ENCODE peak calls at places on chromosome 13, in ten cellular contexts. R is mesenchymal stem cell, W is heart right ventricle, B is psoas muscle, Z is kidney, A is mammary epithelial cell, U is H1, X is aorta, Y is A673, L is gastrocnemius medialis. F is an unnamed sample.

GRCh38 chr13:28318418-28318995 is 176.4 kb downstream of the FLT1 start:
- DNase-seq in R (no peak), W (no peak), B (no peak), Z (no peak), A (no peak), U (no peak), X (no peak), Y (no peak), L (no peak), F (no peak)

GRCh38 chr13:44307844-44308243 is 65.8 kb upstream of the SERP2 start:
- DNase-seq in R (no peak), W (no peak), B (no peak), Z (no peak), A (no peak), U (no peak), X (no peak), Y (no peak), L (no peak), F (no peak)

GRCh38 chr13:99124695-99125334 is 75.8 kb upstream of the UBAC2 start:
- DNase-seq in R (peak; percentile 64), W (no peak), B (no peak), Z (no peak), A (peak; percentile 66), U (no peak), X (no peak), Y (peak; percentile 65), L (no peak), F (no peak)

GRCh38 chr13:48801255-48801654 is 147.5 kb downstream of the CYSLTR2 start:
- DNase-seq in R (peak; percentile 44), W (no peak), B (no peak), Z (no peak), A (no peak), U (no peak), X (no peak), Y (no peak), L (no peak), F (no peak)

GRCh38 chr13:73708393-73708985 is 425.7 kb downstream of the KLF12 start:
- DNase-seq in R (peak; percentile 76), W (peak; percentile 38), B (no peak), Z (no peak), A (peak; percentile 63), U (no peak), X (no peak), Y (peak; percentile 83), L (peak; percentile 27), F (peak; percentile 33)

GRCh38 chr13:105343134-105343806 is 1192.2 kb downstream of the EFNB2 start:
- DNase-seq in R (no peak), W (no peak), B (no peak), Z (no peak), A (no peak), U (no peak), X (no peak), Y (no peak), L (no peak), F (no peak)

GRCh38 chr13:33123066-33123940 is 107.1 kb downstream of the KL start:
- DNase-seq in R (peak; percentile 80), W (no peak), B (no peak), Z (no peak), A (no peak), U (no peak), X (peak; percentile 70), Y (peak; percentile 98), L (peak; percentile 54), F (peak; percentile 60)

GRCh38 chr13:114067886-114068722 is 64.3 kb downstream of the RASA3 start:
- DNase-seq in R (no peak), W (no peak), B (no peak), Z (peak; percentile 80), A (no peak), U (no peak), X (peak; percentile 54), Y (no peak), L (peak; percentile 14), F (peak; percentile 14)

GRCh38 chr13:26557393-26558073 is at the start of gene WASF3:
- DNase-seq in R (peak; percentile 93), W (peak; percentile 96), B (peak; percentile 95), Z (peak; percentile 98), A (peak; percentile 92), U (peak; percentile 73), X (peak; percentile 94), Y (peak; percentile 91), L (peak; percentile 92), F (peak; percentile 96)

GRCh38 chr13:113161433-113161832 is 3.0 kb downstream of the PROZ start:
- DNase-seq in R (no peak), W (no peak), B (no peak), Z (no peak), A (no peak), U (no peak), X (no peak), Y (no peak), L (no peak), F (no peak)

GRCh38 chr13:85503797-85504196 is 295.4 kb downstream of the SLITRK6 start:
- DNase-seq in R (no peak), W (no peak), B (no peak), Z (no peak), A (peak; percentile 80), U (no peak), X (no peak), Y (no peak), L (no peak), F (no peak)

GRCh38 chr13:114064516-114065140 is 67.8 kb downstream of the RASA3 start:
- DNase-seq in R (peak; percentile 75), W (peak; percentile 41), B (peak; percentile 46), Z (peak; percentile 76), A (peak; percentile 37), U (no peak), X (peak; percentile 70), Y (no peak), L (peak; percentile 50), F (peak; percentile 54)

GRCh38 chr13:107969551-107969950 is 245.8 kb downstream of the LIG4 start:
- DNase-seq in R (no peak), W (no peak), B (no peak), Z (no peak), A (no peak), U (no peak), X (no peak), Y (no peak), L (no peak), F (no peak)
- H3K9me3 ChIP-seq in R (peaks cover 4% of the 10 kb centered on the region), W (no peaks in the 10 kb centered on the region), B (no peaks in the 10 kb centered on the region), Z (no peaks in the 10 kb centered on the region), A (no peaks in the 10 kb centered on the region), U (no peaks in the 10 kb centered on the region), X (no peaks in the 10 kb centered on the region), Y (peaks cover 2% of the 10 kb centered on the region), L (no peaks in the 10 kb centered on the region), F (no peaks in the 10 kb centered on the region)

GRCh38 chr13:29752175-29752574 is 98.2 kb downstream of the UBL3 start:
- DNase-seq in R (no peak), W (no peak), B (no peak), Z (no peak), A (no peak), U (no peak), X (no peak), Y (no peak), L (no peak), F (no peak)

GRCh38 chr13:29748097-29748496 is 102.3 kb downstream of the UBL3 start:
- DNase-seq in R (no peak), W (no peak), B (no peak), Z (no peak), A (no peak), U (no peak), X (no peak), Y (no peak), L (no peak), F (no peak)

GRCh38 chr13:29749401-29750177 is 100.8 kb downstream of the UBL3 start:
- DNase-seq in R (peak; percentile 79), W (no peak), B (peak; percentile 18), Z (no peak), A (no peak), U (no peak), X (no peak), Y (no peak), L (no peak), F (no peak)

GRCh38 chr13:29753593-29754485 is 96.6 kb downstream of the UBL3 start:
- DNase-seq in R (peak; percentile 40), W (no peak), B (no peak), Z (no peak), A (no peak), U (no peak), X (no peak), Y (no peak), L (no peak), F (no peak)

GRCh38 chr13:29750178-29750530 is 100.3 kb downstream of the UBL3 start:
- DNase-seq in R (no peak), W (no peak), B (no peak), Z (no peak), A (no peak), U (no peak), X (no peak), Y (no peak), L (no peak), F (no peak)
- H3K4me1 ChIP-seq in R (no peaks in the 10 kb centered on the region), W (no peaks in the 10 kb centered on the region), B (no peaks in the 10 kb centered on the region), Z (no peaks in the 10 kb centered on the region), A (no peaks in the 10 kb centered on the region), U (peaks cover 8% of the 10 kb centered on the region), X (no peaks in the 10 kb centered on the region), Y (peaks cover 8% of the 10 kb centered on the region), L (no peaks in the 10 kb centered on the region), F (no peaks in the 10 kb centered on the region)

GRCh38 chr13:60226507-60226906 is 62.8 kb upstream of the DIAPH3 start:
- DNase-seq in R (peak; percentile 15), W (no peak), B (no peak), Z (no peak), A (peak; percentile 8), U (no peak), X (no peak), Y (no peak), L (no peak), F (no peak)

GRCh38 chr13:60227168-60227567 is 63.4 kb upstream of the DIAPH3 start:
- DNase-seq in R (peak; percentile 2), W (no peak), B (no peak), Z (no peak), A (no peak), U (no peak), X (no peak), Y (no peak), L (no peak), F (no peak)

GRCh38 chr13:60230593-60230992 is 66.9 kb upstream of the DIAPH3 start:
- DNase-seq in R (peak; percentile 61), W (no peak), B (no peak), Z (no peak), A (no peak), U (no peak), X (no peak), Y (no peak), L (no peak), F (no peak)

GRCh38 chr13:60229708-60230272 is 66.1 kb upstream of the DIAPH3 start:
- DNase-seq in R (peak; percentile 52), W (no peak), B (no peak), Z (no peak), A (no peak), U (no peak), X (no peak), Y (peak; percentile 71), L (no peak), F (no peak)
- H3K27ac ChIP-seq in R (peak overlapping the region; percentile 68), W (no peak overlapping the region), B (no peak overlapping the region), Z (no peak overlapping the region), A (no peak overlapping the region), U (no peak overlapping the region), X (no peak overlapping the region), Y (peak overlapping the region; percentile 12), L (no peak overlapping the region), F (no peak overlapping the region)

DNA sequence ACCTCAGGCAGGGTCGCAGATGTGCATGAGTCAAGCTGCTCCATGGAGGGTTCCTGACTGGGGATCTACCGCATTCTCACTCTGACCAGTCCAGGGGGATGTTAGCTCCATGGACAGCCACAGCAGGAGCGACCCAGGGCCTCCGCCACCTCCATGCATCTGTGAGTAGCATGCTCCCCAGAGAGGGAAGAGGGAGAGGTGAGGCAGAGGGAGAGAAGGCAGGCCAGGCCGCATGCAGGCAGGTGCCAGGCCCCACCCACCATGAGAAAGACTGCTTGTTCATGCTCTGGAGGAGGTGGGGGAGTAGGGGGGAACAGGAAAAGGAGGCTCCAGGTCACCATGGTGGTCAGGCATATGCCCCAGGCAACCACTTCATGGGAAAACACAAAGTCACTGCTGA is 20.3 kb downstream of the TUBA3C start:
- DNase-seq in R (no peak), W (no peak), B (no peak), Z (no peak), A (no peak), U (no peak), X (no peak), Y (no peak), L (no peak), F (no peak)
- H3K9me3 ChIP-seq in R (peaks cover 4% of the 10 kb centered on the region), W (no peaks in the 10 kb centered on the region), B (peaks cover 4% of the 10 kb centered on the region), Z (no peaks in the 10 kb centered on the region), A (peaks cover 56% of the 10 kb centered on the region), U (peaks cover 90% of the 10 kb centered on the region), X (peaks cover 3% of the 10 kb centered on the region), Y (peaks cover 9% of the 10 kb centered on the region), L (no peaks in the 10 kb centered on the region), F (no peaks in the 10 kb centered on the region)

F was measured in adrenal gland.